ENCODE peak calls at places on chromosomes 5 and 9, in five cellular contexts. One of them, this sample, is unnamed.

GRCh38 chr5:92313385-92313784 is 930.3 kb upstream of the ARRDC3 start:
- DNase-seq in upper lobe of right lung: no peak
- DNase-seq in CD8-positive, alpha-beta T cell: no peak
- DNase-seq in H9: no peak
- DNase-seq in lower leg skin: no peak
- DNase-seq in this sample: no peak

GRCh38 chr5:158701406-158702177 is 398.1 kb downstream of the EBF1 start:
- DNase-seq in upper lobe of right lung: no peak
- DNase-seq in CD8-positive, alpha-beta T cell: no peak
- DNase-seq in H9: no peak
- DNase-seq in lower leg skin: no peak
- DNase-seq in this sample: no peak

GRCh38 chr5:41219655-41220269 is 6.4 kb upstream of the C6 start:
- DNase-seq in upper lobe of right lung: no peak
- DNase-seq in CD8-positive, alpha-beta T cell: no peak
- DNase-seq in H9: no peak
- DNase-seq in lower leg skin: no peak
- DNase-seq in this sample: no peak

GRCh38 chr9:69143291-69143690 is 30.8 kb upstream of the TJP2 start:
- DNase-seq in upper lobe of right lung: no peak
- DNase-seq in CD8-positive, alpha-beta T cell: no peak
- DNase-seq in H9: no peak
- DNase-seq in lower leg skin: no peak
- DNase-seq in this sample: no peak

GRCh38 chr9:93452710-93453046 is 703 bp downstream of the FAM120AOS start:
- DNase-seq in upper lobe of right lung: no peak
- DNase-seq in CD8-positive, alpha-beta T cell: no peak
- DNase-seq in H9: no peak
- DNase-seq in lower leg skin: no peak
- DNase-seq in this sample: no peak

GRCh38 chr5:75640395-75640794 is 29.1 kb downstream of the ANKDD1B start:
- DNase-seq in upper lobe of right lung: no peak
- DNase-seq in CD8-positive, alpha-beta T cell: no peak
- DNase-seq in H9: no peak
- DNase-seq in lower leg skin: no peak
- DNase-seq in this sample: peak; percentile 30

GRCh38 chr5:133155326-133155969 is 103.6 kb downstream of the HSPA4 start:
- DNase-seq in upper lobe of right lung: no peak
- DNase-seq in CD8-positive, alpha-beta T cell: no peak
- DNase-seq in H9: no peak
- DNase-seq in lower leg skin: no peak
- DNase-seq in this sample: no peak

GRCh38 chr9:8366161-8366926 is 566.8 kb upstream of the DMAC1 start:
- DNase-seq in upper lobe of right lung: no peak
- DNase-seq in CD8-positive, alpha-beta T cell: no peak
- DNase-seq in H9: no peak
- DNase-seq in lower leg skin: no peak
- DNase-seq in this sample: no peak

GRCh38 chr5:159206818-159207217 is 2.5 kb downstream of the RNF145 start:
- DNase-seq in upper lobe of right lung: no peak
- DNase-seq in CD8-positive, alpha-beta T cell: no peak
- DNase-seq in H9: no peak
- DNase-seq in lower leg skin: no peak
- DNase-seq in this sample: no peak

GRCh38 chr5:133658327-133658726 is 46.0 kb upstream of the FSTL4 start:
- DNase-seq in upper lobe of right lung: no peak
- DNase-seq in CD8-positive, alpha-beta T cell: no peak
- DNase-seq in H9: no peak
- DNase-seq in lower leg skin: no peak
- DNase-seq in this sample: no peak

GRCh38 chr5:110736763-110737162 is 2.0 kb upstream of the SLC25A46 start:
- DNase-seq in upper lobe of right lung: no peak
- DNase-seq in CD8-positive, alpha-beta T cell: no peak
- DNase-seq in H9: no peak
- DNase-seq in lower leg skin: no peak
- DNase-seq in this sample: no peak

GRCh38 chr5:150396247-150396646 is 16.5 kb downstream of the CD74 start:
- DNase-seq in upper lobe of right lung: no peak
- DNase-seq in CD8-positive, alpha-beta T cell: no peak
- DNase-seq in H9: no peak
- DNase-seq in lower leg skin: no peak
- DNase-seq in this sample: no peak

GRCh38 chr5:150392680-150393079 is 20.0 kb downstream of the CD74 start:
- DNase-seq in upper lobe of right lung: no peak
- DNase-seq in CD8-positive, alpha-beta T cell: no peak
- DNase-seq in H9: no peak
- DNase-seq in lower leg skin: no peak
- DNase-seq in this sample: no peak

GRCh38 chr5:150395690-150395979 is 17.1 kb downstream of the CD74 start:
- DNase-seq in upper lobe of right lung: no peak
- DNase-seq in CD8-positive, alpha-beta T cell: no peak
- DNase-seq in H9: no peak
- DNase-seq in lower leg skin: no peak
- DNase-seq in this sample: no peak

GRCh38 chr5:150394103-150394502 is 18.6 kb downstream of the CD74 start:
- DNase-seq in upper lobe of right lung: no peak
- DNase-seq in CD8-positive, alpha-beta T cell: no peak
- DNase-seq in H9: no peak
- DNase-seq in lower leg skin: no peak
- DNase-seq in this sample: no peak

DNA sequence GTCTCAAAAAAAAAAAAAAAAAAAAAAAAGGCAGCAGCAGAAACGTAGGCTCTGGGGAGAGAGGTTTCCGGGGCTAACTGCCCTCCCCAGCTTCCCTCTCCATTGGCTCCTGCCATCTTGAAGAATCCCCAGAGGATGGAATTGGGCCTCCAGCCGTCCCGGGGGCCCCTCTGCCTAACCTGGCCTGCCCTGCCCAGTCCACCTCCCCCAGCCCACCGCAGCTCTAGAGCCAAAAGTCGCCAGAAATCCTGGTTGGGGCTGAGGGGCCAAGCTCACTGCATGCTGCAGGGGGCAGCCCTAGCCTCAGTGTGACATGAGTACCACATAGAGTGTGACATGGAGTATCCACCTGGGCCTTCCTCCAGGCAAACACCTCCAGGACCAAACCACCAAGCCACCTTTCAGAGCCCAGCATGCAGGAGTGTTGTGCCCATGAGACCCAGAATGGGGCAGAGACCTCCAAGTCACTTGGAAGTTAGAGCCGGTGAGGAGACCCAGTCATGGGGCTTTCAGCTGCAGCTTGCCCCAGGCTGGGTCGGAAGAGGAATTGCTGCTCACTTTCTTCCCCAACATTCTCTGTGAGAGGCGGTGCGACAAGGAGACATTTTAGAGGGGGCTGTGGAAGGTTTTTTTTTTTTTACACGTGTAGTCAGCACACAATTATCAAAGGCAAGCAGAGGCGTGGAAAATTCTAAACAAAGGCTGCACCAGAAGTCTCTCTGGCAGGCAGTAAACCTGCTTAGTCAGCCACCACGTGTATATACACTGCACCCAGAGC is 17.6 kb downstream of the CD74 start:
- DNase-seq in upper lobe of right lung: no peak
- DNase-seq in CD8-positive, alpha-beta T cell: no peak
- DNase-seq in H9: no peak
- DNase-seq in lower leg skin: no peak
- DNase-seq in this sample: no peak
- TF ChIP-seq CTCF in upper lobe of right lung: no peak
- TF ChIP-seq CTCF in CD8-positive, alpha-beta T cell: no peak
- TF ChIP-seq CTCF in H9: no peak
- TF ChIP-seq CTCF in lower leg skin: no peak
- TF ChIP-seq CTCF in this sample: no peak

DNA sequence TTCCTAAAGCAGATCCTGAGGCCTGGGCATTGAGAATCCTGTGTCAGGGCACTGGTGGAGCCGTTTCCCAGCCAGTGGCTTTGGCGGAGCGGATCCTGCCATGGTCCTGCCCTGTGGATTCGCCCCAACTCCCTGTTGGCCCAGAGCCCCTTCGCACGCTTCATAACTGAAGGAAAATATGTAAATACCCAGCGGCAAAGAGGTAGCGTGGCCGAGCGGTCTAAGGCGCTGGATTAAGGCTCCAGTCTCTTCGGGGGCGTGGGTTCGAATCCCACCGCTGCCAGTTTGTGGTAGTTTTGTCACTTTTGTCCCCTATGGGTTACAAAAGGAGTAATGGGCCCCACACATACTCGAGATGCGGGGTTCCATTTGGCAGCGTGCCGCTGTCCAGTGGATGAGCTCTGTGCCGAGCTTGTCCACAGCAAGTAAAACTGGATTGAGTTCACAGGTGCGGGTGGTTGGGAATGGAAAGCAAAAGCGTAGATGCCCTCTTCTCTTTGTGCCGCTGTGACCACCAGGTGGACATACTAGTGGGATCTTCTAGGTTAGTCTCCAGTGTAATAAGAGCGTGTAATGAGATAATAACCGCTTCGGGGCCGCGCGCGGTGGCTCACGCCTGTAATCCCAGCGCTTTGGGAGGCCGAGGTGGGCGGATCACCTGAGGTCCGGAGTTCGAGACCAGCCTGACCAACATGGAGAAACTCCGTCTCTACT is 17.3 kb downstream of the TRIM7 start:
- DNase-seq in upper lobe of right lung: peak; percentile 86
- DNase-seq in CD8-positive, alpha-beta T cell: no peak
- DNase-seq in H9: peak; percentile 87
- DNase-seq in lower leg skin: peak; percentile 97
- DNase-seq in this sample: no peak
- TF ChIP-seq CTCF in upper lobe of right lung: peak; percentile 21
- TF ChIP-seq CTCF in CD8-positive, alpha-beta T cell: no peak
- TF ChIP-seq CTCF in H9: peak; percentile 50
- TF ChIP-seq CTCF in lower leg skin: peak; percentile 4
- TF ChIP-seq CTCF in this sample: peak; percentile 21

GRCh38 chr5:65078331-65078730 is 309.6 kb downstream of the CWC27 start:
- DNase-seq in upper lobe of right lung: no peak
- DNase-seq in CD8-positive, alpha-beta T cell: no peak
- DNase-seq in H9: no peak
- DNase-seq in lower leg skin: no peak
- DNase-seq in this sample: no peak

GRCh38 chr5:65077653-65078052 is 308.9 kb downstream of the CWC27 start:
- DNase-seq in upper lobe of right lung: no peak
- DNase-seq in CD8-positive, alpha-beta T cell: no peak
- DNase-seq in H9: no peak
- DNase-seq in lower leg skin: no peak
- DNase-seq in this sample: no peak

GRCh38 chr5:65085181-65085580 is 316.5 kb downstream of the CWC27 start:
- DNase-seq in upper lobe of right lung: no peak
- DNase-seq in CD8-positive, alpha-beta T cell: no peak
- DNase-seq in H9: no peak
- DNase-seq in lower leg skin: no peak
- DNase-seq in this sample: no peak

GRCh38 chr5:65084774-65085173 is 316.0 kb downstream of the CWC27 start:
- DNase-seq in upper lobe of right lung: no peak
- DNase-seq in CD8-positive, alpha-beta T cell: no peak
- DNase-seq in H9: no peak
- DNase-seq in lower leg skin: no peak
- DNase-seq in this sample: no peak

GRCh38 chr5:65081071-65081470 is 312.3 kb downstream of the CWC27 start:
- DNase-seq in upper lobe of right lung: no peak
- DNase-seq in CD8-positive, alpha-beta T cell: no peak
- DNase-seq in H9: no peak
- DNase-seq in lower leg skin: no peak
- DNase-seq in this sample: no peak
- TF ChIP-seq CTCF in upper lobe of right lung: no peak
- TF ChIP-seq CTCF in CD8-positive, alpha-beta T cell: no peak
- TF ChIP-seq CTCF in H9: no peak
- TF ChIP-seq CTCF in lower leg skin: no peak
- TF ChIP-seq CTCF in this sample: no peak

DNA sequence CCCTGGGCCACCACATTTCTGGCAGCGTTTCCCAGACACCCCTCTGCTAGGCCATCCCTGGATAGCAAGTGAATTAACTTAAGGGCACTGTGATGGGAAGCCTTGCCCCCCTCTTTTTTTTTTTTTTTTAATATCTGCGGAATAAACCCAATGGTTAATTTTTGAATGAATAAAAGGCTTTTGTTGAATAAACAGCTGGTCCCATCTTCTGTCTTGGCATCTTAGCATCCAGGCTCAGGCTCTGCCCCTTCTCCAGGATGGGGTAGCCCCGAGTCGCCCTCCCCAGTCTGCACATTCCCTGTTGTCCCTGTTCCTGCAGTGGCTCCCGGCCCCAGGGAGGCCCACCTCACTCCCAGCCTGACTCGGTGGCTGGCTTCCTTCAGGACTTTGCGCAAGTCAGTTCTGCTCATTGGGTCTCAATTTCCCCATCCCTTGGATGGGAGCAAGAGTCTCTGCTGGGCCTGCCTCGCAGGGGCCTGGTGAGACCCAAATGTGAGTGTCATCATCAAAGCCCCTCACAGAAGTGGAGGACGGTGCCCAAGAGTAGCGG is 29.0 kb upstream of the HMCN2 start:
- DNase-seq in upper lobe of right lung: no peak
- DNase-seq in CD8-positive, alpha-beta T cell: no peak
- DNase-seq in H9: no peak
- DNase-seq in lower leg skin: no peak
- DNase-seq in this sample: no peak
- TF ChIP-seq CTCF in upper lobe of right lung: no peak
- TF ChIP-seq CTCF in CD8-positive, alpha-beta T cell: no peak
- TF ChIP-seq CTCF in H9: no peak
- TF ChIP-seq CTCF in lower leg skin: no peak
- TF ChIP-seq CTCF in this sample: no peak

GRCh38 chr5:139969318-139969717 is 73.8 kb downstream of the NRG2 start:
- DNase-seq in upper lobe of right lung: no peak
- DNase-seq in CD8-positive, alpha-beta T cell: no peak
- DNase-seq in H9: no peak
- DNase-seq in lower leg skin: no peak
- DNase-seq in this sample: no peak

GRCh38 chr5:139967353-139967752 is 75.7 kb downstream of the NRG2 start:
- DNase-seq in upper lobe of right lung: peak; percentile 39
- DNase-seq in CD8-positive, alpha-beta T cell: no peak
- DNase-seq in H9: no peak
- DNase-seq in lower leg skin: no peak
- DNase-seq in this sample: no peak

GRCh38 chr5:139968547-139969261 is 74.4 kb downstream of the NRG2 start:
- DNase-seq in upper lobe of right lung: peak; percentile 92
- DNase-seq in CD8-positive, alpha-beta T cell: peak; percentile 82
- DNase-seq in H9: peak; percentile 94
- DNase-seq in lower leg skin: peak; percentile 97
- DNase-seq in this sample: peak; percentile 11

GRCh38 chr5:139974661-139975060 is 68.4 kb downstream of the NRG2 start:
- DNase-seq in upper lobe of right lung: no peak
- DNase-seq in CD8-positive, alpha-beta T cell: no peak
- DNase-seq in H9: peak; percentile 49
- DNase-seq in lower leg skin: no peak
- DNase-seq in this sample: no peak

GRCh38 chr5:139971202-139971725 is 71.8 kb downstream of the NRG2 start:
- DNase-seq in upper lobe of right lung: no peak
- DNase-seq in CD8-positive, alpha-beta T cell: no peak
- DNase-seq in H9: no peak
- DNase-seq in lower leg skin: no peak
- DNase-seq in this sample: no peak
- TF ChIP-seq CTCF in upper lobe of right lung: no peak
- TF ChIP-seq CTCF in CD8-positive, alpha-beta T cell: no peak
- TF ChIP-seq CTCF in H9: no peak
- TF ChIP-seq CTCF in lower leg skin: no peak
- TF ChIP-seq CTCF in this sample: no peak